ENCODE peak calls at places on chromosomes 12 and 14, in five cellular contexts. P, W, L, N and S are unnamed samples.

GRCh38 chr14:97458302-97459137 is 661.3 kb downstream of the VRK1 start:
- DNase-seq in W (no peak), N (no peak), P (peak; percentile 38), L (no peak), S (no peak)

GRCh38 chr12:127107744-127108143 is 1159.2 kb upstream of the TMEM132C start:
- DNase-seq in N (no peak), W (no peak), L (no peak), P (no peak), S (no peak)

GRCh38 chr14:96584199-96584906 is 82.2 kb downstream of the PAPOLA start:
- DNase-seq in L (no peak), N (no peak), P (no peak), W (no peak), S (no peak)

GRCh38 chr12:57089259-57090245 is 638 bp downstream of the NAB2 start:
- DNase-seq in W (peak; percentile 62), N (no peak), L (no peak), P (peak; percentile 58), S (no peak)

GRCh38 chr12:105057174-105057573 is 27.1 kb downstream of the ALDH1L2 start:
- DNase-seq in P (no peak), W (no peak), L (no peak), N (no peak), S (no peak)

GRCh38 chr14:101294136-101294535 is 267.2 kb upstream of the DIO3 start:
- DNase-seq in P (no peak), L (no peak), W (no peak), N (no peak), S (no peak)

GRCh38 chr12:111412007-111412829 is 6.5 kb downstream of the SH2B3 start:
- DNase-seq in N (no peak), W (no peak), L (no peak), P (no peak), S (no peak)

GRCh38 chr14:61476737-61477410 is 155.5 kb downstream of the PRKCH start:
- DNase-seq in N (peak; percentile 95), P (peak; percentile 48), L (peak; percentile 65), W (no peak), S (peak; percentile 91)

GRCh38 chr12:108930756-108931155 is 50.9 kb downstream of the DAO start:
- DNase-seq in L (no peak), N (no peak), W (no peak), P (no peak), S (no peak)

GRCh38 chr12:78421011-78421410 is 443.6 kb upstream of the SYT1 start:
- DNase-seq in P (no peak), L (no peak), N (no peak), W (no peak), S (no peak)

GRCh38 chr14:104383088-104383805 is 196.3 kb upstream of the C14orf180 start:
- DNase-seq in N (no peak), W (no peak), L (no peak), P (no peak), S (no peak)

GRCh38 chr12:41409628-41410027 is 221.5 kb downstream of the PDZRN4 start:
- DNase-seq in L (no peak), N (no peak), W (no peak), P (no peak), S (no peak)

GRCh38 chr12:34404377-34405285 is 382.3 kb downstream of the ALG10 start:
- DNase-seq in N (no peak), L (no peak), W (peak; percentile 1), P (peak; percentile 15), S (no peak)

GRCh38 chr12:105225505-105225904 is 10.5 kb downstream of the APPL2 start:
- DNase-seq in N (no peak), P (no peak), L (no peak), W (no peak), S (no peak)

GRCh38 chr14:64766430-64767151 is 62.4 kb downstream of the PLEKHG3 start:
- DNase-seq in N (no peak), L (no peak), P (no peak), W (no peak), S (no peak)

GRCh38 chr14:104654119-104654518 is 35.3 kb upstream of the INF2 start:
- DNase-seq in N (no peak), P (no peak), L (no peak), W (no peak), S (no peak)

GRCh38 chr12:94203796-94204195 is 55.4 kb downstream of the PLXNC1 start:
- DNase-seq in N (no peak), W (no peak), P (no peak), L (no peak), S (no peak)

GRCh38 chr14:74176404-74176788 is 62.9 kb upstream of the VSX2 start:
- DNase-seq in N (no peak), P (no peak), W (no peak), L (no peak), S (no peak)

GRCh38 chr12:19894803-19895202 is 455.5 kb downstream of the AEBP2 start:
- DNase-seq in W (no peak), P (no peak), L (no peak), N (no peak), S (no peak)

GRCh38 chr14:73789996-73790581 is 61.5 kb upstream of the PTGR2 start:
- DNase-seq in W (peak; percentile 74), L (peak; percentile 76), N (peak; percentile 93), P (no peak), S (no peak)

GRCh38 chr12:70002097-70002911 is 177.3 kb downstream of the MYRFL start:
- DNase-seq in L (no peak), W (no peak), P (no peak), N (no peak), S (no peak)

GRCh38 chr12:57875753-57876547 is 29.4 kb upstream of the CTDSP2 start:
- DNase-seq in W (no peak), N (no peak), L (no peak), P (no peak), S (no peak)

GRCh38 chr12:116171549-116171948 is 105.9 kb downstream of the MED13L start:
- DNase-seq in P (no peak), L (no peak), N (no peak), W (no peak), S (no peak)

GRCh38 chr14:28952707-28953106 is 186.1 kb downstream of the FOXG1 start:
- DNase-seq in N (no peak), P (no peak), W (no peak), L (no peak), S (no peak)

GRCh38 chr14:74510211-74510931 is 16.8 kb downstream of the ISCA2 start:
- DNase-seq in N (peak; percentile 56), L (no peak), W (no peak), P (no peak), S (no peak)

GRCh38 chr12:103495783-103496456 is at the start of gene C12orf42:
- DNase-seq in W (no peak), P (no peak), L (no peak), N (no peak), S (no peak)

GRCh38 chr14:54653764-54654469 is 87.0 kb downstream of the SAMD4A start:
- DNase-seq in N (peak; percentile 67), L (peak; percentile 44), P (no peak), W (peak; percentile 40), S (peak; percentile 87)

GRCh38 chr14:54651649-54652048 is 84.7 kb downstream of the SAMD4A start:
- DNase-seq in P (no peak), N (no peak), L (no peak), W (no peak), S (no peak)

GRCh38 chr14:54651018-54651351 is 84.1 kb downstream of the SAMD4A start:
- DNase-seq in L (no peak), N (no peak), P (no peak), W (no peak), S (no peak)

GRCh38 chr14:54652890-54653201 is 85.9 kb downstream of the SAMD4A start:
- DNase-seq in N (no peak), P (no peak), L (no peak), W (no peak), S (no peak)

GRCh38 chr14:54652188-54652889 is 85.4 kb downstream of the SAMD4A start:
- DNase-seq in L (peak; percentile 97), W (peak; percentile 80), N (peak; percentile 99), P (peak; percentile 74), S (peak; percentile 97)
- H3K4me3 ChIP-seq in L (peak overlapping the region; percentile 35), W (peak overlapping the region; percentile 0), N (peak overlapping the region; percentile 34), P (peak overlapping the region; percentile 13), S (peak overlapping the region; percentile 11)

DNA sequence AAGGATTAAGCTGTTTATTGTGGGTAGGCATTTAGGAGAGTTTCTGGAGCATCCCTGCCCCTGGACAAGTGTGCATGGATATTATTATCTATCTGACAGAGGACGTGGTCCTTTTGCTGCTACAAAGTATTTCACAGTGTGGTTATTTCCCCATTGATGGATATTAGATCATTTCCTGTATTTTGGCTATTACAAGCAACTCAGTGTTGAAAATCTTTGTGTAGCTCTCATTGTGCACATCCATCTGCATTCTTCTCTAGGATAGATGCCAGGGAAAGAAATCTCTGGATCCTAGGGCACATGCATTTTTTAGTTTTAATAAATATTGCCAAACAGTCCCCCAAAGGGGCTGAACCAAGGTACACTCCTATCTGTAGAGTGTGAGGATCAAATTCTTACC is 154.3 kb upstream of the SRRM4 start:
- DNase-seq in W (no peak), L (no peak), P (no peak), N (no peak), S (no peak)
- H3K4me3 ChIP-seq in W (no peak overlapping the region), L (no peak overlapping the region), P (no peak overlapping the region), N (no peak overlapping the region), S (no peak overlapping the region)

DNA sequence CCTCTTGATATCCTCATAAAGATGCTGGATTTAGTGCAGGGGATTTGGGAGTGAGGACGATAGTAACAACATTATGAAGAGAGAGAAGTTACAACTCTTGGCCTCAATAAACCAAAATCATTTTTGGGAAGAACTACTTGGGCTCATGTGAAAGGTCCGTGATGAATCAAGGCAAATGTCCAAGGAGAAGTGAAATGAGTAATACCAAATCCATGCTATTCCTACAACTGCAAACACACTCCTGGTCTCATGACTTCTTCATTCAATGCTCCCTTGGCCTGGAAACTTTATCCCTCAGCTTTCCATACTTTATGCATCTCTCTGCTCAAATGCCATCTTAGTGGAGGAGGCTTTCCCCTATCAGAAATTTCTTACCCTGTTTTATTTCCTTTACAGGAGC is 162.1 kb upstream of the LMNTD1 start:
- DNase-seq in L (no peak), N (no peak), W (no peak), P (no peak), S (no peak)
- H3K4me3 ChIP-seq in L (no peak overlapping the region), N (no peak overlapping the region), W (no peak overlapping the region), P (no peak overlapping the region), S (no peak overlapping the region)

GRCh38 chr12:27952510-27952909 is 20.0 kb downstream of the PTHLH start:
- DNase-seq in N (no peak), P (no peak), W (no peak), L (no peak), S (no peak)
- H3K4me3 ChIP-seq in N (no peak overlapping the region), P (no peak overlapping the region), W (no peak overlapping the region), L (no peak overlapping the region), S (no peak overlapping the region)

DNA sequence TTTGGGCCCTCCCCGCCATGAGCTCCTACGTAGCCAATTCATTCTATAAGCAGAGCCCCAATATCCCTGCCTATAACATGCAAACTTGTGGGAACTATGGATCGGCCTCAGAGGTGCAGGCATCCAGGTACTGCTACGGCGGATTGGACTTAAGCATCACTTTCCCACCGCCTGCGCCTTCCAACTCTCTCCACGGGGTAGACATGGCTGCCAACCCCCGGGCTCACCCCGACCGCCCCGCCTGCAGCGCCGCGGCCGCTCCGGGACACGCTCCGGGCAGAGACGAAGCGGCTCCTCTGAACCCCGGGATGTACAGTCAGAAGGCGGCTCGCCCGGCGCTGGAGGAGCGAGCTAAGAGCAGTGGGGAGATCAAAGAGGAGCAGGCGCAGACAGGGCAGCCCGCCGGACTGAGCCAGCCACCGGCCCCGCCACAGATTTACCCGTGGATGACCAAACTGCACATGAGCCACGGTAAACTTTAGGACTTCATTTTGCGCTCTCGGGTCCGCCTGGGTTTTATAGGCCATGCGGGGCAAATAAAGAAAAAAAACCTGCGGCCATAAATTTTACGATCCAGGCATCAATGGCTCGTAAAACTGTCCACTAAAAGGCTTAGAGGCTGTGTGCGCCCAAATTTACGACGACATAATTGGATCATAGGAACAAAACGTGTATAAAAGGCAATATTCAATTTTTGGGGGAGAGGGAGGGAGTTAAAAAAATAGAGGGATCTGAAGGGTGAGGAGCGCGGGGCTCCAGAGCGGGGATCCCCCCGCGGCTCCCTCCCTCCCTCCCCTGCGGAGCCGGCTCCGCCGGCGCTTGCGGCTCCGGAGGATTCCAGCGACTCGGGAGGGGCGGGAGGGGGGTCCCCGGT is 493 bp downstream of the HOXC5 start:
- DNase-seq in N (no peak), L (no peak), W (no peak), P (peak; percentile 54), S (no peak)
- H3K4me3 ChIP-seq in N (peak overlapping the region; percentile 37), L (peak overlapping the region; percentile 34), W (peak overlapping the region; percentile 42), P (peak overlapping the region; percentile 45), S (no peak overlapping the region)